ENCODE peak calls at places on chromosome 4, in ten cellular contexts. One of them, this sample, is unnamed.

GRCh38 chr4:138790993-138791392 is 224.6 kb upstream of the NOCT start:
- DNase-seq in CD4-positive, alpha-beta T cell: no peak
- DNase-seq in ascending aorta: no peak
- DNase-seq in endodermal cell: no peak
- DNase-seq in fibroblast of mammary gland: no peak
- DNase-seq in hepatocyte: no peak
- DNase-seq in fibroblast of lung: no peak
- DNase-seq in HFFc6: no peak
- DNase-seq in tibial nerve: no peak
- DNase-seq in AG10803: no peak
- DNase-seq in this sample: no peak

GRCh38 chr4:70992354-70992753 is 1.1 kb upstream of the DCK start:
- DNase-seq in CD4-positive, alpha-beta T cell: no peak
- DNase-seq in ascending aorta: no peak
- DNase-seq in endodermal cell: peak; percentile 62
- DNase-seq in fibroblast of mammary gland: peak; percentile 22
- DNase-seq in hepatocyte: peak; percentile 16
- DNase-seq in fibroblast of lung: no peak
- DNase-seq in HFFc6: no peak
- DNase-seq in tibial nerve: no peak
- DNase-seq in AG10803: no peak
- DNase-seq in this sample: no peak

GRCh38 chr4:8640816-8641215 is 48.3 kb downstream of the CPZ start:
- DNase-seq in CD4-positive, alpha-beta T cell: no peak
- DNase-seq in ascending aorta: no peak
- DNase-seq in endodermal cell: no peak
- DNase-seq in fibroblast of mammary gland: no peak
- DNase-seq in hepatocyte: no peak
- DNase-seq in fibroblast of lung: no peak
- DNase-seq in HFFc6: no peak
- DNase-seq in tibial nerve: no peak
- DNase-seq in AG10803: no peak
- DNase-seq in this sample: no peak

GRCh38 chr4:27008693-27009092 is 148.1 kb downstream of the STIM2 start:
- DNase-seq in CD4-positive, alpha-beta T cell: no peak
- DNase-seq in ascending aorta: no peak
- DNase-seq in endodermal cell: no peak
- DNase-seq in fibroblast of mammary gland: peak; percentile 52
- DNase-seq in hepatocyte: no peak
- DNase-seq in fibroblast of lung: no peak
- DNase-seq in HFFc6: no peak
- DNase-seq in tibial nerve: no peak
- DNase-seq in AG10803: peak; percentile 20
- DNase-seq in this sample: no peak

GRCh38 chr4:116027311-116027710 is 913.9 kb upstream of the NDST4 start:
- DNase-seq in CD4-positive, alpha-beta T cell: no peak
- DNase-seq in ascending aorta: no peak
- DNase-seq in endodermal cell: no peak
- DNase-seq in fibroblast of mammary gland: no peak
- DNase-seq in hepatocyte: no peak
- DNase-seq in fibroblast of lung: no peak
- DNase-seq in HFFc6: no peak
- DNase-seq in tibial nerve: no peak
- DNase-seq in AG10803: no peak
- DNase-seq in this sample: no peak

GRCh38 chr4:89995824-89996223 is 101.2 kb downstream of the MMRN1 start:
- DNase-seq in CD4-positive, alpha-beta T cell: no peak
- DNase-seq in ascending aorta: no peak
- DNase-seq in endodermal cell: no peak
- DNase-seq in fibroblast of mammary gland: no peak
- DNase-seq in hepatocyte: peak; percentile 60
- DNase-seq in fibroblast of lung: no peak
- DNase-seq in HFFc6: no peak
- DNase-seq in tibial nerve: no peak
- DNase-seq in AG10803: no peak
- DNase-seq in this sample: no peak

GRCh38 chr4:166078956-166079355 is 205.9 kb downstream of the TLL1 start:
- DNase-seq in CD4-positive, alpha-beta T cell: no peak
- DNase-seq in ascending aorta: no peak
- DNase-seq in endodermal cell: peak; percentile 46
- DNase-seq in fibroblast of mammary gland: peak; percentile 9
- DNase-seq in hepatocyte: peak; percentile 6
- DNase-seq in fibroblast of lung: peak; percentile 3
- DNase-seq in HFFc6: peak; percentile 3
- DNase-seq in tibial nerve: no peak
- DNase-seq in AG10803: no peak
- DNase-seq in this sample: peak; percentile 2

GRCh38 chr4:88697588-88698329 is at the start of gene NAP1L5:
- DNase-seq in CD4-positive, alpha-beta T cell: peak; percentile 81
- DNase-seq in ascending aorta: no peak
- DNase-seq in endodermal cell: peak; percentile 75
- DNase-seq in fibroblast of mammary gland: peak; percentile 83
- DNase-seq in hepatocyte: peak; percentile 63
- DNase-seq in fibroblast of lung: peak; percentile 81
- DNase-seq in HFFc6: peak; percentile 49
- DNase-seq in tibial nerve: peak; percentile 55
- DNase-seq in AG10803: peak; percentile 67
- DNase-seq in this sample: peak; percentile 84

GRCh38 chr4:151331276-151332042 is 6.1 kb upstream of the SH3D19 start:
- DNase-seq in CD4-positive, alpha-beta T cell: no peak
- DNase-seq in ascending aorta: no peak
- DNase-seq in endodermal cell: no peak
- DNase-seq in fibroblast of mammary gland: peak; percentile 29
- DNase-seq in hepatocyte: no peak
- DNase-seq in fibroblast of lung: peak; percentile 72
- DNase-seq in HFFc6: no peak
- DNase-seq in tibial nerve: no peak
- DNase-seq in AG10803: peak; percentile 17
- DNase-seq in this sample: peak; percentile 48

GRCh38 chr4:57074753-57075152 is 35.4 kb downstream of the IGFBP7 start:
- DNase-seq in CD4-positive, alpha-beta T cell: no peak
- DNase-seq in ascending aorta: no peak
- DNase-seq in endodermal cell: peak; percentile 16
- DNase-seq in fibroblast of mammary gland: peak; percentile 68
- DNase-seq in hepatocyte: no peak
- DNase-seq in fibroblast of lung: peak; percentile 89
- DNase-seq in HFFc6: peak; percentile 87
- DNase-seq in tibial nerve: no peak
- DNase-seq in AG10803: peak; percentile 81
- DNase-seq in this sample: peak; percentile 76

GRCh38 chr4:143185253-143186107 is 763 bp downstream of the USP38 start:
- DNase-seq in CD4-positive, alpha-beta T cell: no peak
- DNase-seq in ascending aorta: no peak
- DNase-seq in endodermal cell: peak; percentile 81
- DNase-seq in fibroblast of mammary gland: peak; percentile 37
- DNase-seq in hepatocyte: peak; percentile 44
- DNase-seq in fibroblast of lung: peak; percentile 15
- DNase-seq in HFFc6: no peak
- DNase-seq in tibial nerve: no peak
- DNase-seq in AG10803: peak; percentile 17
- DNase-seq in this sample: peak; percentile 28

GRCh38 chr4:130359537-130359936 is 1263.6 kb downstream of the C4orf33 start:
- DNase-seq in CD4-positive, alpha-beta T cell: no peak
- DNase-seq in ascending aorta: no peak
- DNase-seq in endodermal cell: no peak
- DNase-seq in fibroblast of mammary gland: peak; percentile 58
- DNase-seq in hepatocyte: no peak
- DNase-seq in fibroblast of lung: peak; percentile 9
- DNase-seq in HFFc6: peak; percentile 37
- DNase-seq in tibial nerve: no peak
- DNase-seq in AG10803: peak; percentile 4
- DNase-seq in this sample: peak; percentile 76

DNA sequence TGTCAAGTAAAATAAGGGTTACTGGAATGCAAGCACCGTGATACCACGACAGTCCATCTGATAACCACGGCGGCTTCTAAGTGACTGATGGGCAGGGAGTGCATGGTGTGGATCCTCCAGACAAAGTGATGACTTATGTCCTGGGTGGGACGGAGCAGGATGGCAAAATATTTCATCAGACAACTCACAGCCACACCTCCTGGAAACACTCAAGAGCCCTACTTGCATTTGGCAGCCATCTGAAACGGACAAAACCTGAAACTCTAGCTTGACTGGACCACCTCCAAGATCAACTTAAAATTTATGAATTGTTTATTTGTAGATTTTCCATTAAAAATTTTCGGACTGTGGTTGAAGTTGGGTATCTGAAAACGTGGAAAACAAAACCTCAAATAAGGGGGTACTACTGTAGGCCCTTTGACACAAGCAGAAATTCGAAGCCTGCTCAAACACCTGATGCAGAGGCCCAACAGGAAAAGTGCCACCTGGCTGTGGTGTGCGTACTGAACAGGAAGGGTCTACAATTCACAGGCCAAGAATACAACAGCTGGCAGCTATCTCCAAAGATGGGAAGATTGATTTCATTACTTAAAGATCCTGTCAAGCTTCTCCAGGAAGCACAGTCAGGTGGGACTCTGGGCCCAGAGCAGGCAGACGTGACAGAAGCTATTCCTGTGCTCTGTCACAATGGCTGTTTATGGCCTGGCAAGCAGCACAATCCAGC is 26.0 kb downstream of the LRIT3 start:
- DNase-seq in CD4-positive, alpha-beta T cell: no peak
- DNase-seq in ascending aorta: no peak
- DNase-seq in endodermal cell: no peak
- DNase-seq in fibroblast of mammary gland: peak; percentile 32
- DNase-seq in hepatocyte: peak; percentile 19
- DNase-seq in fibroblast of lung: peak; percentile 18
- DNase-seq in HFFc6: peak; percentile 4
- DNase-seq in tibial nerve: no peak
- DNase-seq in AG10803: peak; percentile 51
- DNase-seq in this sample: peak; percentile 44
- TF ChIP-seq CTCF in CD4-positive, alpha-beta T cell: no peak
- TF ChIP-seq CTCF in ascending aorta: no peak
- TF ChIP-seq CTCF in endodermal cell: no peak
- TF ChIP-seq CTCF in fibroblast of mammary gland: no peak
- TF ChIP-seq CTCF in hepatocyte: peak; percentile 3
- TF ChIP-seq CTCF in fibroblast of lung: no peak
- TF ChIP-seq CTCF in HFFc6: no peak
- TF ChIP-seq CTCF in tibial nerve: no peak
- TF ChIP-seq CTCF in AG10803: no peak
- TF ChIP-seq CTCF in this sample: no peak

DNA sequence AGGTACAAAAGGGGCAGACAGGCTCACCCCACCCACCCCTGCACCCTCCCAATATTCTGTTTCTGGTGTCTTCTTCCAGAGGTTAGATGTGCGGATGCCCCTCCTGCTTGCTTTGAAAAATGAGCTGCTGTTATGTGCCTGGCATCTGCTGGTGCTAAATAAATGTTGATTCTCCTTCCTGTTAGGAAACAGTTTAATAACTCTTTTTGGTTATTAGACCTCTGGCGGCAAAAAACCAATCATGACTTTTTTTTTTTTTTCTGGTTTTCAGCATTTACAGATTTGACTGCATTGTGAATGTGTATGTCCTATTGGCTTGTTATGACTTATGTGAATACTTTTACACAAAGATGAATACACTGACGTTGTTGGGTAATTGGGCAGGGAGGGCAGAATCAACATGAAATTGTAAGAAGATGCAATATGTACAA is 13.6 kb upstream of the TMEM156 start:
- DNase-seq in CD4-positive, alpha-beta T cell: peak; percentile 25
- DNase-seq in ascending aorta: no peak
- DNase-seq in endodermal cell: no peak
- DNase-seq in fibroblast of mammary gland: no peak
- DNase-seq in hepatocyte: no peak
- DNase-seq in fibroblast of lung: no peak
- DNase-seq in HFFc6: no peak
- DNase-seq in tibial nerve: no peak
- DNase-seq in AG10803: peak; percentile 26
- DNase-seq in this sample: peak; percentile 40
- TF ChIP-seq CTCF in CD4-positive, alpha-beta T cell: no peak
- TF ChIP-seq CTCF in ascending aorta: no peak
- TF ChIP-seq CTCF in endodermal cell: no peak
- TF ChIP-seq CTCF in fibroblast of mammary gland: no peak
- TF ChIP-seq CTCF in hepatocyte: no peak
- TF ChIP-seq CTCF in fibroblast of lung: no peak
- TF ChIP-seq CTCF in HFFc6: peak; percentile 19
- TF ChIP-seq CTCF in tibial nerve: no peak
- TF ChIP-seq CTCF in AG10803: peak; percentile 10
- TF ChIP-seq CTCF in this sample: no peak

DNA sequence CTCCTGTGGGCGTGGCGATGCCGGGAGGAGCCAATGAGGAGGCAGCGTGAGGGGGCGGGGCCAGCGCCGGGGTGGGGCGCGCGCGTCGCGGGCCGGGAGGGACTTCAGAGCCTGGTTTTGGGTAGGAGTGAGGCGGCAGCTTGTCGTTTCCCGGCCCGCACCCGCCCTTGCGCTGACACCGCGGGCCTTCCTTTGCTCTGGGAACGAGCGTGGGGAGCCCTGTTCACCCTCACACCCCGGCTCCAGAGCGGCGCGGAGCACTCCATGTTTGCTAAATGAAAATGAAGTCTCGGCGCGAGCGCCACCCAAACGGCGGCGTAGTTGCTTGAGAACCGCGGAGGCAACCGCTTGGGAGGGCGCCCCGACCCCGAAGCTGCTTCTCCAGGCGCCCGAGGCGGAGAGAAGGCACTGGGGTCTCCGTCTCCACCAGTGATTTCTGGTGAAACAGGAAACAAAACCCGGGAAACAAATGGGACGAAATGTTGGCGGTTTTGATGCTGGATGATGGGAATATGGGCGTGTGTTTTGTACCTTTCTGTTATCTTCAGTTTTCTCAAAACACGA is 497 bp upstream of the GRPEL1 start:
- DNase-seq in CD4-positive, alpha-beta T cell: no peak
- DNase-seq in ascending aorta: no peak
- DNase-seq in endodermal cell: no peak
- DNase-seq in fibroblast of mammary gland: no peak
- DNase-seq in hepatocyte: no peak
- DNase-seq in fibroblast of lung: no peak
- DNase-seq in HFFc6: no peak
- DNase-seq in tibial nerve: no peak
- DNase-seq in AG10803: no peak
- DNase-seq in this sample: no peak
- TF ChIP-seq CTCF in CD4-positive, alpha-beta T cell: no peak
- TF ChIP-seq CTCF in ascending aorta: no peak
- TF ChIP-seq CTCF in endodermal cell: no peak
- TF ChIP-seq CTCF in fibroblast of mammary gland: no peak
- TF ChIP-seq CTCF in hepatocyte: no peak
- TF ChIP-seq CTCF in fibroblast of lung: no peak
- TF ChIP-seq CTCF in HFFc6: peak; percentile 11
- TF ChIP-seq CTCF in tibial nerve: no peak
- TF ChIP-seq CTCF in AG10803: no peak
- TF ChIP-seq CTCF in this sample: no peak

DNA sequence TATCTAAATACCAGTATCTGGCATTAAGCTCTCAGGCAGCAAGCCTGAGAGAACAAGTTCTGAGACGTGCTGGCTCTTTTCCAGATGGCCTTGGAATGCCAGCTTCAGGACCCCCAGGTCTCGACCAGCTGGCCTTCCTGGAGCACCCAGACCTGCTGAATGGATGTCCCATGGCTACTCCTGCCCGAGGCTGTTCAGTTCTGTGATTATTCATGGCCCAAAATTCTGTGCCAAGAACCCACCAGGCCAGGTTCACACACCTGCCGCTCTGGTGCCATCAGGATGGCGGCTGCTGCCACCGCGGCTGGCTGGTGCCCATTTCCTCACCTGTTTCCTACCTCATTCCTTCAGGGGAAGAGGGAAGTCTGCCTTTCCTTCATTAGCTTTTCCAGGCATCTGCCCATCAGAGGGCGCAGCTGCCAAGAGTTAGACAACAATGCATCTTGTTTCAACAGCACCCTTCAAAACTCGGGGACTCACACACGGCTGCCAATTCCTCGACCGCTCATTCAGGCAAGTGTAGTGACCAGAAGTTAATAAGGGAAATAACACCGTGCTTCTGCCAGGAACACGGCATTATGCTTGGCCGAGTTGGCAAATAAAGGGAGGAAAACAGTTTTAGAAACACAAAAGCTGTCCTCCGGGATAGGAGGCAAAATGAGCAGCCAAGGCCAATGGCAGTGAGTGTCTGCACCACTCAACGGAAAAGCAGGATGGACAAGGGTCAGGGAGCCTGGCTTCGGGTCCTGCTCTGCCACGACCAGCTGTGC is 173.8 kb downstream of the NSUN7 start:
- DNase-seq in CD4-positive, alpha-beta T cell: no peak
- DNase-seq in ascending aorta: no peak
- DNase-seq in endodermal cell: no peak
- DNase-seq in fibroblast of mammary gland: no peak
- DNase-seq in hepatocyte: no peak
- DNase-seq in fibroblast of lung: no peak
- DNase-seq in HFFc6: no peak
- DNase-seq in tibial nerve: no peak
- DNase-seq in AG10803: no peak
- DNase-seq in this sample: no peak
- TF ChIP-seq CTCF in CD4-positive, alpha-beta T cell: no peak
- TF ChIP-seq CTCF in ascending aorta: no peak
- TF ChIP-seq CTCF in endodermal cell: no peak
- TF ChIP-seq CTCF in fibroblast of mammary gland: no peak
- TF ChIP-seq CTCF in hepatocyte: no peak
- TF ChIP-seq CTCF in fibroblast of lung: no peak
- TF ChIP-seq CTCF in HFFc6: peak; percentile 22
- TF ChIP-seq CTCF in tibial nerve: no peak
- TF ChIP-seq CTCF in AG10803: no peak
- TF ChIP-seq CTCF in this sample: no peak